ENCODE peak calls at places on chromosome 14, in seven cellular contexts. S, V, Z, F, E, X and R are unnamed samples.

GRCh38 chr14:36818794-36819384 is 157.2 kb downstream of the PAX9 start:
- DNase-seq in S (no peak), V (no peak), Z (no peak), F (peak; percentile 25), E (no peak), X (no peak), R (no peak)

GRCh38 chr14:70934084-70934483 is 26.8 kb downstream of the PCNX1 start:
- DNase-seq in S (no peak), V (no peak), Z (no peak), F (peak; percentile 23), E (no peak), X (no peak), R (no peak)

GRCh38 chr14:102590667-102591099 is 1.8 kb upstream of the RCOR1 start:
- DNase-seq in S (peak; percentile 65), V (no peak), Z (no peak), F (peak; percentile 50), E (peak; percentile 59), X (no peak), R (no peak)

GRCh38 chr14:50085570-50086315 is 30.6 kb downstream of the VCPKMT start:
- DNase-seq in S (no peak), V (no peak), Z (no peak), F (peak; percentile 79), E (no peak), X (no peak), R (no peak)

GRCh38 chr14:92513204-92513965 is at the start of gene RIN3:
- DNase-seq in S (peak; percentile 59), V (no peak), Z (peak; percentile 16), F (peak; percentile 59), E (peak; percentile 69), X (no peak), R (peak; percentile 20)

GRCh38 chr14:20697273-20698017 is 8.9 kb downstream of the ANG start:
- DNase-seq in S (peak; percentile 79), V (no peak), Z (peak; percentile 60), F (peak; percentile 88), E (peak; percentile 57), X (no peak), R (no peak)

GRCh38 chr14:54653764-54654469 is 87.0 kb downstream of the SAMD4A start:
- DNase-seq in S (no peak), V (no peak), Z (no peak), F (peak; percentile 90), E (peak; percentile 46), X (no peak), R (peak; percentile 100)

GRCh38 chr14:70635971-70636595 is 5.6 kb upstream of the TTC9 start:
- DNase-seq in S (no peak), V (no peak), Z (no peak), F (no peak), E (no peak), X (no peak), R (no peak)

GRCh38 chr14:92994131-92994676 is 71.3 kb downstream of the CHGA start:
- DNase-seq in S (no peak), V (no peak), Z (no peak), F (no peak), E (no peak), X (no peak), R (no peak)

GRCh38 chr14:35932659-35933159 is 106.6 kb downstream of the BRMS1L start:
- DNase-seq in S (no peak), V (peak; percentile 95), Z (no peak), F (no peak), E (no peak), X (no peak), R (no peak)

GRCh38 chr14:92475451-92476187 is 38.0 kb upstream of the RIN3 start:
- DNase-seq in S (no peak), V (no peak), Z (no peak), F (peak; percentile 92), E (peak; percentile 68), X (no peak), R (peak; percentile 15)

GRCh38 chr14:101991336-101991735 is 27.0 kb downstream of the DYNC1H1 start:
- DNase-seq in S (no peak), V (no peak), Z (no peak), F (no peak), E (no peak), X (no peak), R (no peak)

GRCh38 chr14:96363751-96364336 is 518 bp downstream of the GSKIP start:
- DNase-seq in S (peak; percentile 40), V (no peak), Z (peak; percentile 42), F (peak; percentile 66), E (peak; percentile 36), X (no peak), R (no peak)

GRCh38 chr14:54567634-54568561 is 970 bp downstream of the SAMD4A start:
- DNase-seq in S (peak; percentile 67), V (no peak), Z (peak; percentile 37), F (peak; percentile 58), E (peak; percentile 63), X (no peak), R (no peak)

GRCh38 chr14:75322746-75323145 is 44.1 kb downstream of the FOS start:
- DNase-seq in S (no peak), V (no peak), Z (no peak), F (no peak), E (no peak), X (no peak), R (no peak)

GRCh38 chr14:58151264-58151700 is 731 bp downstream of the ARMH4 start:
- DNase-seq in S (peak; percentile 27), V (no peak), Z (no peak), F (no peak), E (no peak), X (no peak), R (no peak)

GRCh38 chr14:86782092-86782580 is 1210.8 kb downstream of the GALC start:
- DNase-seq in S (no peak), V (no peak), Z (no peak), F (no peak), E (no peak), X (no peak), R (no peak)

GRCh38 chr14:29822430-29822709 is 105.3 kb downstream of the PRKD1 start:
- DNase-seq in S (no peak), V (no peak), Z (no peak), F (no peak), E (no peak), X (no peak), R (no peak)

GRCh38 chr14:22837750-22838538 is 1.6 kb downstream of the MMP14 start:
- DNase-seq in S (peak; percentile 32), V (no peak), Z (no peak), F (peak; percentile 57), E (peak; percentile 66), X (no peak), R (no peak)

GRCh38 chr14:102930753-102931579 is 8.5 kb downstream of the AMN start:
- DNase-seq in S (no peak), V (no peak), Z (no peak), F (peak; percentile 42), E (no peak), X (no peak), R (no peak)

GRCh38 chr14:80300351-80300750 is 89.0 kb upstream of the DIO2 start:
- DNase-seq in S (no peak), V (no peak), Z (no peak), F (peak; percentile 35), E (no peak), X (no peak), R (no peak)

GRCh38 chr14:74604896-74605295 is 7.1 kb downstream of the LTBP2 start:
- DNase-seq in S (no peak), V (no peak), Z (no peak), F (no peak), E (no peak), X (no peak), R (no peak)

GRCh38 chr14:70789361-70789760 is 20.0 kb downstream of the MAP3K9 start:
- DNase-seq in S (no peak), V (no peak), Z (no peak), F (peak; percentile 50), E (peak; percentile 32), X (no peak), R (no peak)

GRCh38 chr14:68164723-68165122 is 345.1 kb downstream of the RAD51B start:
- DNase-seq in S (no peak), V (no peak), Z (no peak), F (no peak), E (no peak), X (no peak), R (no peak)

GRCh38 chr14:59425322-59425945 is 39.7 kb downstream of the GPR135 start:
- DNase-seq in S (no peak), V (no peak), Z (no peak), F (peak; percentile 79), E (no peak), X (no peak), R (no peak)

GRCh38 chr14:21449899-21450216 is 6.1 kb downstream of the CHD8 start:
- DNase-seq in S (no peak), V (no peak), Z (no peak), F (no peak), E (no peak), X (no peak), R (no peak)

GRCh38 chr14:105481886-105482454 is 4.7 kb upstream of the CRIP1 start:
- DNase-seq in S (peak; percentile 77), V (peak; percentile 69), Z (peak; percentile 96), F (peak; percentile 99), E (peak; percentile 96), X (peak; percentile 66), R (peak; percentile 94)